ENCODE peak calls at places on chromosomes 12 and 14, in ten cellular contexts. N, K, R, L, P, S, Y, D, Z and V are unnamed samples.

GRCh38 chr12:123598522-123598921 is 3.4 kb upstream of the DDX55 start:
- DNase-seq in N (no peak), K (no peak), R (no peak), L (no peak), P (no peak), S (no peak), Y (no peak), D (no peak), Z (no peak), V (no peak)

GRCh38 chr14:58815046-58815701 is 177.4 kb downstream of the DACT1 start:
- DNase-seq in N (no peak), K (no peak), R (no peak), L (no peak), P (no peak), S (no peak), Y (no peak), D (no peak), Z (no peak), V (no peak)

GRCh38 chr14:84029720-84030119 is 1500.2 kb upstream of the FLRT2 start:
- DNase-seq in N (no peak), K (no peak), R (no peak), L (no peak), P (no peak), S (peak; percentile 19), Y (no peak), D (no peak), Z (no peak), V (no peak)

GRCh38 chr12:356276-356988 is 32.7 kb downstream of the KDM5A start:
- DNase-seq in N (no peak), K (no peak), R (no peak), L (no peak), P (no peak), S (no peak), Y (no peak), D (no peak), Z (no peak), V (no peak)

GRCh38 chr14:99687284-99688209 is 3.4 kb downstream of the CYP46A1 start:
- DNase-seq in N (no peak), K (peak; percentile 17), R (no peak), L (no peak), P (no peak), S (peak; percentile 43), Y (peak; percentile 15), D (peak; percentile 11), Z (peak; percentile 19), V (no peak)

GRCh38 chr14:36508418-36509051 is 11.5 kb downstream of the NKX2-1 start:
- DNase-seq in N (no peak), K (no peak), R (no peak), L (no peak), P (no peak), S (no peak), Y (no peak), D (no peak), Z (no peak), V (no peak)

GRCh38 chr12:124510301-124510970 is 57.0 kb downstream of the NCOR2 start:
- DNase-seq in N (peak; percentile 45), K (peak; percentile 60), R (no peak), L (no peak), P (no peak), S (peak; percentile 59), Y (no peak), D (no peak), Z (peak; percentile 42), V (peak; percentile 11)

GRCh38 chr12:24835377-24835776 is 113.5 kb downstream of the BCAT1 start:
- DNase-seq in N (no peak), K (no peak), R (no peak), L (no peak), P (no peak), S (no peak), Y (no peak), D (no peak), Z (no peak), V (no peak)

GRCh38 chr12:304815-305214 is 42.2 kb upstream of the SLC6A13 start:
- DNase-seq in N (no peak), K (no peak), R (no peak), L (no peak), P (no peak), S (no peak), Y (no peak), D (no peak), Z (no peak), V (no peak)

GRCh38 chr12:108895220-108895802 is 15.4 kb downstream of the DAO start:
- DNase-seq in N (no peak), K (no peak), R (no peak), L (no peak), P (no peak), S (no peak), Y (no peak), D (no peak), Z (no peak), V (no peak)
- TF ChIP-seq POLR2A in N (no peak), K (no peak), R (no peak), L (no peak), P (no peak), S (no peak), Y (no peak), D (no peak), Z (no peak), V (no peak)

GRCh38 chr12:47778842-47779241 is 5.8 kb downstream of the SLC48A1 start:
- DNase-seq in N (no peak), K (no peak), R (no peak), L (no peak), P (no peak), S (no peak), Y (no peak), D (no peak), Z (no peak), V (peak; percentile 36)

GRCh38 chr12:47779943-47780504 is 7.0 kb downstream of the SLC48A1 start:
- DNase-seq in N (no peak), K (no peak), R (no peak), L (no peak), P (no peak), S (no peak), Y (no peak), D (no peak), Z (no peak), V (no peak)

GRCh38 chr12:47777741-47778558 is 4.9 kb downstream of the SLC48A1 start:
- DNase-seq in N (no peak), K (no peak), R (no peak), L (no peak), P (no peak), S (no peak), Y (no peak), D (no peak), Z (no peak), V (peak; percentile 70)

GRCh38 chr12:47777151-47777550 is 4.1 kb downstream of the SLC48A1 start:
- DNase-seq in N (no peak), K (no peak), R (no peak), L (no peak), P (no peak), S (no peak), Y (no peak), D (no peak), Z (no peak), V (no peak)

GRCh38 chr12:47779301-47779942 is 6.4 kb downstream of the SLC48A1 start:
- DNase-seq in N (peak; percentile 91), K (peak; percentile 94), R (peak; percentile 91), L (peak; percentile 86), P (peak; percentile 94), S (peak; percentile 91), Y (peak; percentile 61), D (peak; percentile 90), Z (peak; percentile 69), V (peak; percentile 88)
- TF ChIP-seq POLR2A in N (no peak), K (no peak), R (no peak), L (no peak), P (no peak), S (no peak), Y (no peak), D (no peak), Z (no peak), V (no peak)

DNA sequence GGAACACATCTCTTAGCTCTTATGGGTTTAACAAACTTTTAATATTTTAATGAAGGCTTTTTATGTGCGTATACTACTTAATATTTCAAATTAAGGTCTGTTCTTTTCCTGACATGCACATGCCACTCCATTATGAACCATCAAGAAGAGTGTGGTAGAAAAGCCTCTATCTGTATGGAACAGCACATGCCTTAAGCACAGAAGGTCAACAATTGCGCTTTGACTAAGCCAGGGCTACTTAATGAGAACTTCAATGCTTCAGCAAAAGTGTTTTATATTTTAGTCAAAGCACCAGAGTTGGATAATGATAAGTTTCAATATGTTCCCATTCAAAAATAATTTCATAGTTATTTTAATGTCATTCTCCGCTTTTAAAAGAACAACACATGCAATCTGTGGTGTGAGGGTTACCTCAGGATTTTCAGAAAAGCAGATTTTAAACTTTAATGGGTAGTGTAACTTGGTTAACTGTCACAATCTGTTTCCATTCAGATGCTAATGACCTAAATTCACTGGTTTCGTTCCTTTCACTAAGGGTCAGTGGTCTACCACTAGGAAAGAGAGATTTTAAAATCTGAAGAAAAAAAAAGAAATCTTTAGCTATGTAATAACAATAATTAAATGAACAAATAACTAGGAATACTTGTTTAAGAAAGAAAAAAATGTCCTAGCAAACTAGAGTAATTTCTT is 193.4 kb upstream of the NOVA1 start:
- DNase-seq in N (no peak), K (no peak), R (no peak), L (no peak), P (no peak), S (no peak), Y (no peak), D (no peak), Z (no peak), V (no peak)
- TF ChIP-seq POLR2A in N (no peak), K (no peak), R (no peak), L (no peak), P (no peak), S (no peak), Y (no peak), D (no peak), Z (no peak), V (no peak)

DNA sequence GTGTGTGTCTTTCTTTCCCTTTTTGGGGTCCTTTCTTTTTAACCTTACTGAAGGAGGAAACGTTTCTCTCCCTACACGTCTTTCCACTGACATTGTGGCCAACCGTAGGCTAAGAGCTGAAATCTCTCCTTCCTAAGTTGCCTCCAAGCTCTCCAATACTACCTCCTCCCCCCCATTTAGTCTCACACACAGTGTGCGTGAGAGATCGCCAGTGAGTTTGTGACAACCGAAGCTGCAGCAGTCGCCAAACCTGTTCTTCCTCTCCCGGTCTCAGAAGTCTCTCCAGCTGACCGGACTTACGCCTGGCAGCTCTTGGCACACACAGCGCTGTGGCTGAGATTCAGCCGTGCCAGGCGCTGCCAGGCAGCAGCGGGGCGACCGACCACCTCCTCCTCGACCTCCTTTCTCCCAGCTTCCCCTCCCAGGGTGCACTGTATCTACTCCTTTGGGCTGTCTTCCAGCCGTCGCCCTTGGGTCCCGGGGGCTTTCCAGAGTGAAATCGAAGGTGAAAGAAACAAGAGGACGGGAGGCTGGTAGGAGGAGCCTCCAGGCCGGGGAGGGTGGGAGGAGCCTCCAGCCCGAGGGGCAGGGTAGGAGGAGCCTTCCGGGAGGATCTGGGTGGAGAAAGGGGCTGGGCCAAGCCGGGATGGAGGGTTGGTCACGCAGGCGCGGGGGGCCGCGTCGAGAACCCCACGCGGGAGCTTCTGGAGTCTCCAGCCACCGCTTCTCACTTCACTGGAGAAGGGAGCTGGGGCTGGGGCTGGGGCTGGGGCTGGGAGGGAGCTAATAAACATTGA is at the start of gene TMTC2:
- DNase-seq in N (peak; percentile 96), K (peak; percentile 95), R (peak; percentile 91), L (peak; percentile 76), P (peak; percentile 94), S (peak; percentile 95), Y (peak; percentile 76), D (peak; percentile 90), Z (peak; percentile 62), V (peak; percentile 83)
- TF ChIP-seq POLR2A in N (peak; percentile 73), K (peak; percentile 53), R (peak; percentile 56), L (peak; percentile 39), P (no peak), S (peak; percentile 84), Y (peak; percentile 52), D (no peak), Z (no peak), V (no peak)

GRCh38 chr12:9669534-9669933 is at the start of gene CLEC2D:
- DNase-seq in N (no peak), K (no peak), R (no peak), L (no peak), P (no peak), S (no peak), Y (no peak), D (no peak), Z (no peak), V (no peak)
- TF ChIP-seq POLR2A in N (peak; percentile 36), K (no peak), R (no peak), L (peak; percentile 88), P (no peak), S (no peak), Y (no peak), D (no peak), Z (no peak), V (no peak)